ENCODE peak calls at places on chromosome 9, in four cellular contexts. Y is fibroblast of lung, X is IMR-90, W is colonic mucosa. E is an unnamed sample.

GRCh38 chr9:114276908-114277821 is 45.7 kb upstream of the ORM1 start:
- DNase-seq in X (peak; percentile 98), W (no peak), Y (peak; percentile 98), E (no peak)

GRCh38 chr9:108727580-108728056 is 128.2 kb downstream of the ACTL7B start:
- DNase-seq in X (no peak), W (no peak), Y (no peak), E (peak; percentile 32)

GRCh38 chr9:82882133-82882532 is 180.8 kb downstream of the RASEF start:
- DNase-seq in X (peak; percentile 13), Y (peak; percentile 73), W (no peak), E (no peak)

GRCh38 chr9:78031271-78031825 is at the start of gene GNAQ:
- DNase-seq in Y (no peak), W (no peak), X (peak; percentile 15), E (no peak)

GRCh38 chr9:125663127-125663526 is 43.9 kb downstream of the MAPKAP1 start:
- DNase-seq in X (peak; percentile 79), Y (peak; percentile 76), W (no peak), E (peak; percentile 14)

GRCh38 chr9:124869466-124869985 is 7.6 kb downstream of the ARPC5L start:
- DNase-seq in X (no peak), Y (peak; percentile 20), W (peak; percentile 43), E (no peak)

GRCh38 chr9:90659626-90660364 is 17.2 kb upstream of the DIRAS2 start:
- DNase-seq in Y (peak; percentile 23), W (no peak), X (peak; percentile 28), E (no peak)

GRCh38 chr9:85702881-85703280 is 38.9 kb downstream of the AGTPBP1 start:
- DNase-seq in Y (no peak), X (no peak), W (no peak), E (no peak)

GRCh38 chr9:86099695-86100364 is 472 bp upstream of the GOLM1 start:
- DNase-seq in W (peak; percentile 80), Y (peak; percentile 59), X (peak; percentile 57), E (peak; percentile 47)

GRCh38 chr9:133972041-133972970 is 19.8 kb downstream of the VAV2 start:
- DNase-seq in X (no peak), W (peak; percentile 85), Y (no peak), E (no peak)

GRCh38 chr9:120324996-120325642 is 254.8 kb downstream of the CDK5RAP2 start:
- DNase-seq in X (no peak), W (no peak), Y (no peak), E (no peak)

GRCh38 chr9:22354699-22355384 is 91.8 kb upstream of the DMRTA1 start:
- DNase-seq in X (no peak), Y (peak; percentile 45), W (no peak), E (no peak)

GRCh38 chr9:22357016-22357415 is 89.6 kb upstream of the DMRTA1 start:
- DNase-seq in Y (no peak), X (no peak), W (no peak), E (no peak)
- H3K4me3 ChIP-seq in Y (no peak overlapping the region), X (no peak overlapping the region), W (no peak overlapping the region), E (no peak overlapping the region)

GRCh38 chr9:88773119-88773518 is 218.1 kb upstream of the S1PR3 start:
- DNase-seq in X (no peak), W (no peak), Y (no peak), E (no peak)

GRCh38 chr9:88766778-88767503 is 224.3 kb upstream of the S1PR3 start:
- DNase-seq in Y (peak; percentile 91), X (peak; percentile 86), W (no peak), E (no peak)

GRCh38 chr9:88772602-88773001 is 218.7 kb upstream of the S1PR3 start:
- DNase-seq in X (no peak), W (no peak), Y (peak; percentile 53), E (no peak)

DNA sequence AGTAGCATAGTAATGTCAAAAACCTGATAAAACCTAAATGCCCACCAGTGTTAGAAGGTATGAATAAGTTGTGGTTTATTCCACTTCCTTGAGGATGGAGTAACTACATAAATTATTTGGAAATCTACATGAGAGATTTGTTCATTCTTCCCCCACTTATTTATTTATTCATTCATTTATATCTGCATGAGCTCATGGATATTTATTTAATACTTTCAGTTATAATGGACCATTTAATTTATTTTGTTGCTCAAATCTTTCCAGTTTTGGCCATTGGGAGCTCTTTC is 223.8 kb upstream of the S1PR3 start:
- DNase-seq in Y (peak; percentile 60), W (no peak), X (peak; percentile 52), E (no peak)
- H3K27ac ChIP-seq in Y (no peak overlapping the region), W (no peak overlapping the region), X (no peak overlapping the region), E (no peak overlapping the region)

DNA sequence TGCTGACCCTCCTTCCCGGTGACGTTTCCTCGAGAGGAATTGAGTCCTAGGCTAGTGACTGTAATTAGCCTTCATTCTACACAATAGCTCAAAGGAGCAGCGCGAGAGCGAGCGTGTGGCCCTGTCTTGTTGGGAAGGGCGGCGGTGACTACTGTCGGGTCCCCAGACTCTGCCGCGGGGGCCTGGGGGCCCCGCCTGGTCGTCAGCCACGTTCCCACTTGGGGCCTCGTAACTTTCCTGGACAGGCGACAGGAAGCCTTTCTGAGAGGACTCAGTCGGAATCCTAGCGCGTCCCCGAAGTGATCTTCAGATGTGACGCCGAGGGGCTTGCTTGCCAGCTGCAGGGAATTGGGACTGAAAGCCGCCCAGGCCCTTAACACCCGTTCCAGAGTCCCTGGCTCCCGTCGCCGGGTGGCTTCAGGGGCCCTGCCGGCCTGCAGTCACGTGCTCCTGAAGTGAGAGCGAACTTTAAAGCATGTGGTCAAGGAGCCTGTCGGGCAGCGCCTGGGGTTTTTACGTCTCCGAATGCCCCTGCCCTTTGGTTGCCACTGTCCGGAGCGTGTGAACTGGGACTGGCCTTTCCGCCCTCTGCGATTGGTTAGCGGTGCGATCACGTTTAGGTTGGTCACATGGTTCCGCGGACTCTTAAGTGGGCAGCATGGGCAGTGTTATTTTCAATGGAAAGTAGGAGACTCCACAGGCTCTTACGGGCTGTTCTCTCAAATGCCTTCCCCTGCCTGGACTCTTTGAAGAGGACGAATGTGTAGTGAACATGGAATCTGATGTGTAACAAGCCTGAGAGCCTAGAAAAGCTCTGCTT is 1.7 kb downstream of the VLDLR start:
- DNase-seq in Y (peak; percentile 42), W (peak; percentile 23), X (peak; percentile 59), E (no peak)
- H3K4me3 ChIP-seq in Y (peak overlapping the region; percentile 58), W (peak overlapping the region; percentile 74), X (peak overlapping the region; percentile 79), E (peak overlapping the region; percentile 76)

GRCh38 chr9:112112941-112113399 is 62.1 kb downstream of the SUSD1 start:
- DNase-seq in W (peak; percentile 48), X (no peak), Y (no peak), E (no peak)
- H3K27ac ChIP-seq in W (no peak overlapping the region), X (no peak overlapping the region), Y (no peak overlapping the region), E (no peak overlapping the region)

DNA sequence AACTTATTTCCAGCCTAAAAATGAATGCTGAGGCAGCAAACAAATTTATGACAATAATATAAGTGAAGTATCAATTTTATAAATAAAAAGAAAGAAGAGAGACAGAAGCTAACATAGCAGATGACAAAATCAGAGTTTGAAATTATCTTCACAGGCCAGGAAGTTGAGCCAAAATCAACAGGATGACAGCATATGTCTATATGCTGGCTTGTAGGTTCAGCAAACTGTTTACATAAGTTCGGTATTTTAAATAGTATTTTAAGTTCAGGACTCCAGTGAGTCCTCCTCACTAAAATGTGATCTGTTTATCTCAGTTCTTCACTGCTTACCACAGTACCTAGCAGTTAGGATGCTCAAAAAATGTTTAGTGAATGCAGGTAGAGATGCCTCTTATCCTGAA is 359.6 kb upstream of the SMC2 start:
- DNase-seq in Y (no peak), X (no peak), W (no peak), E (no peak)
- H3K4me3 ChIP-seq in Y (no peak overlapping the region), X (no peak overlapping the region), W (no peak overlapping the region), E (no peak overlapping the region)

GRCh38 chr9:136723989-136724388 is 11.6 kb downstream of the DIPK1B start:
- DNase-seq in X (no peak), Y (no peak), W (no peak), E (peak; percentile 32)
- H3K27ac ChIP-seq in X (no peak overlapping the region), Y (no peak overlapping the region), W (no peak overlapping the region), E (no peak overlapping the region)

GRCh38 chr9:121619989-121620673 is 31.3 kb upstream of the DAB2IP start:
- DNase-seq in W (peak; percentile 61), X (no peak), Y (no peak), E (no peak)
- H3K4me3 ChIP-seq in W (no peak overlapping the region), X (no peak overlapping the region), Y (no peak overlapping the region), E (no peak overlapping the region)

GRCh38 chr9:87610200-87611155 is 112.8 kb downstream of the DAPK1 start:
- DNase-seq in X (peak; percentile 39), W (no peak), Y (peak; percentile 57), E (no peak)
- H3K27ac ChIP-seq in X (peak overlapping the region; percentile 54), W (no peak overlapping the region), Y (no peak overlapping the region), E (no peak overlapping the region)

E was measured in HL-60.